ENCODE peak calls at places on chromosomes 5 and 9, in five cellular contexts. One of them, this sample, is unnamed.

GRCh38 chr9:109098221-109098959 is 21.4 kb downstream of the TMEM245 start:
- DNase-seq in GM12865: peak; percentile 37
- DNase-seq in NB4: no peak
- DNase-seq in epithelial cell of esophagus: peak; percentile 34
- DNase-seq in foreskin fibroblast: peak; percentile 65
- DNase-seq in this sample: no peak

GRCh38 chr9:135246248-135247173 is 159.0 kb downstream of the OLFM1 start:
- DNase-seq in epithelial cell of esophagus: no peak
- DNase-seq in foreskin fibroblast: no peak
- DNase-seq in NB4: no peak
- DNase-seq in GM12865: no peak
- DNase-seq in this sample: no peak

GRCh38 chr9:72476617-72477375 is 44.6 kb upstream of the TMC1 start:
- DNase-seq in foreskin fibroblast: peak; percentile 88
- DNase-seq in epithelial cell of esophagus: peak; percentile 99
- DNase-seq in GM12865: no peak
- DNase-seq in NB4: peak; percentile 40
- DNase-seq in this sample: no peak

GRCh38 chr5:73997936-73998335 is 371.9 kb downstream of the ARHGEF28 start:
- DNase-seq in foreskin fibroblast: no peak
- DNase-seq in NB4: no peak
- DNase-seq in epithelial cell of esophagus: peak; percentile 47
- DNase-seq in GM12865: no peak
- DNase-seq in this sample: no peak

GRCh38 chr5:41068169-41068568 is 3.0 kb downstream of the MROH2B start:
- DNase-seq in foreskin fibroblast: no peak
- DNase-seq in GM12865: no peak
- DNase-seq in epithelial cell of esophagus: no peak
- DNase-seq in NB4: no peak
- DNase-seq in this sample: no peak

GRCh38 chr9:130846487-130847305 is 11.6 kb downstream of the ABL1 start:
- DNase-seq in GM12865: no peak
- DNase-seq in foreskin fibroblast: peak; percentile 86
- DNase-seq in epithelial cell of esophagus: peak; percentile 39
- DNase-seq in NB4: no peak
- DNase-seq in this sample: peak; percentile 52

GRCh38 chr5:61229416-61229815 is 67.1 kb upstream of the SMIM15 start:
- DNase-seq in NB4: no peak
- DNase-seq in foreskin fibroblast: peak; percentile 3
- DNase-seq in GM12865: peak; percentile 5
- DNase-seq in epithelial cell of esophagus: no peak
- DNase-seq in this sample: no peak

GRCh38 chr9:82606761-82607382 is 456.1 kb downstream of the RASEF start:
- DNase-seq in NB4: peak; percentile 62
- DNase-seq in foreskin fibroblast: peak; percentile 87
- DNase-seq in GM12865: peak; percentile 54
- DNase-seq in epithelial cell of esophagus: peak; percentile 74
- DNase-seq in this sample: no peak

GRCh38 chr9:71106992-71107391 is 14.4 kb downstream of the TRPM3 start:
- DNase-seq in GM12865: no peak
- DNase-seq in foreskin fibroblast: no peak
- DNase-seq in NB4: no peak
- DNase-seq in epithelial cell of esophagus: no peak
- DNase-seq in this sample: no peak

GRCh38 chr9:14214693-14215092 is 99.2 kb downstream of the NFIB start:
- DNase-seq in NB4: no peak
- DNase-seq in epithelial cell of esophagus: peak; percentile 56
- DNase-seq in foreskin fibroblast: no peak
- DNase-seq in GM12865: no peak
- DNase-seq in this sample: no peak

GRCh38 chr5:51382759-51383493 is at the start of gene ISL1:
- DNase-seq in foreskin fibroblast: peak; percentile 99
- DNase-seq in NB4: no peak
- DNase-seq in GM12865: no peak
- DNase-seq in epithelial cell of esophagus: peak; percentile 98
- DNase-seq in this sample: no peak

GRCh38 chr9:137013571-137013940 is 14.5 kb downstream of the ABCA2 start:
- DNase-seq in foreskin fibroblast: no peak
- DNase-seq in epithelial cell of esophagus: no peak
- DNase-seq in NB4: no peak
- DNase-seq in GM12865: no peak
- DNase-seq in this sample: no peak

GRCh38 chr5:168219515-168220410 is 71.7 kb upstream of the WWC1 start:
- DNase-seq in foreskin fibroblast: peak; percentile 75
- DNase-seq in NB4: peak; percentile 63
- DNase-seq in epithelial cell of esophagus: peak; percentile 72
- DNase-seq in GM12865: peak; percentile 83
- DNase-seq in this sample: no peak

GRCh38 chr9:133960568-133961129 is 31.5 kb downstream of the VAV2 start:
- DNase-seq in epithelial cell of esophagus: peak; percentile 40
- DNase-seq in NB4: peak; percentile 44
- DNase-seq in foreskin fibroblast: no peak
- DNase-seq in GM12865: no peak
- DNase-seq in this sample: no peak

GRCh38 chr5:40879163-40879942 is 29.9 kb upstream of the C7 start:
- DNase-seq in epithelial cell of esophagus: peak; percentile 25
- DNase-seq in foreskin fibroblast: peak; percentile 48
- DNase-seq in NB4: peak; percentile 44
- DNase-seq in GM12865: peak; percentile 20
- DNase-seq in this sample: no peak

GRCh38 chr9:106862115-106862945 is 636 bp upstream of the ZNF462 start:
- DNase-seq in epithelial cell of esophagus: peak; percentile 68
- DNase-seq in GM12865: no peak
- DNase-seq in NB4: no peak
- DNase-seq in foreskin fibroblast: peak; percentile 64
- DNase-seq in this sample: no peak

GRCh38 chr9:35604578-35605335 is at the start of gene TESK1:
- DNase-seq in foreskin fibroblast: peak; percentile 84
- DNase-seq in epithelial cell of esophagus: peak; percentile 83
- DNase-seq in GM12865: peak; percentile 92
- DNase-seq in NB4: peak; percentile 87
- DNase-seq in this sample: no peak

GRCh38 chr5:116814656-116815055 is 240.0 kb upstream of the SEMA6A start:
- DNase-seq in epithelial cell of esophagus: no peak
- DNase-seq in NB4: no peak
- DNase-seq in GM12865: no peak
- DNase-seq in foreskin fibroblast: no peak
- DNase-seq in this sample: no peak

GRCh38 chr9:7121055-7121454 is 363.3 kb downstream of the KDM4C start:
- DNase-seq in epithelial cell of esophagus: no peak
- DNase-seq in GM12865: peak; percentile 36
- DNase-seq in NB4: peak; percentile 72
- DNase-seq in foreskin fibroblast: no peak
- DNase-seq in this sample: no peak

GRCh38 chr9:112173489-112174222 is 1.4 kb downstream of the SUSD1 start:
- DNase-seq in GM12865: no peak
- DNase-seq in NB4: no peak
- DNase-seq in foreskin fibroblast: no peak
- DNase-seq in epithelial cell of esophagus: no peak
- DNase-seq in this sample: no peak

GRCh38 chr9:114258866-114259799 is 63.8 kb upstream of the ORM1 start:
- DNase-seq in NB4: no peak
- DNase-seq in GM12865: no peak
- DNase-seq in epithelial cell of esophagus: no peak
- DNase-seq in foreskin fibroblast: no peak
- DNase-seq in this sample: no peak

GRCh38 chr5:123610665-123611406 is 98.9 kb downstream of the CSNK1G3 start:
- DNase-seq in foreskin fibroblast: peak; percentile 79
- DNase-seq in NB4: peak; percentile 66
- DNase-seq in epithelial cell of esophagus: peak; percentile 72
- DNase-seq in GM12865: peak; percentile 79
- DNase-seq in this sample: no peak

GRCh38 chr9:104322581-104322980 is 181.5 kb upstream of the OR13F1 start:
- DNase-seq in epithelial cell of esophagus: no peak
- DNase-seq in foreskin fibroblast: no peak
- DNase-seq in GM12865: no peak
- DNase-seq in NB4: no peak
- DNase-seq in this sample: no peak

GRCh38 chr5:150289551-150290390 is at the start of gene CAMK2A:
- DNase-seq in NB4: no peak
- DNase-seq in epithelial cell of esophagus: peak; percentile 25
- DNase-seq in GM12865: peak; percentile 7
- DNase-seq in foreskin fibroblast: no peak
- DNase-seq in this sample: peak; percentile 79

GRCh38 chr5:180704362-180704761 is 35.5 kb downstream of the OR2Y1 start:
- DNase-seq in epithelial cell of esophagus: peak; percentile 27
- DNase-seq in GM12865: no peak
- DNase-seq in foreskin fibroblast: peak; percentile 16
- DNase-seq in NB4: no peak
- DNase-seq in this sample: no peak

GRCh38 chr5:91382530-91383026 is 539 bp downstream of the ARRDC3 start:
- DNase-seq in epithelial cell of esophagus: peak; percentile 50
- DNase-seq in NB4: peak; percentile 67
- DNase-seq in GM12865: peak; percentile 64
- DNase-seq in foreskin fibroblast: peak; percentile 55
- DNase-seq in this sample: no peak

GRCh38 chr9:33151601-33152000 is 15.5 kb downstream of the B4GALT1 start:
- DNase-seq in GM12865: no peak
- DNase-seq in NB4: peak; percentile 66
- DNase-seq in foreskin fibroblast: no peak
- DNase-seq in epithelial cell of esophagus: no peak
- DNase-seq in this sample: no peak

GRCh38 chr5:119316116-119316515 is 39.7 kb upstream of the TNFAIP8 start:
- DNase-seq in foreskin fibroblast: no peak
- DNase-seq in GM12865: no peak
- DNase-seq in NB4: no peak
- DNase-seq in epithelial cell of esophagus: no peak
- DNase-seq in this sample: no peak

GRCh38 chr5:4905674-4906528 is 234.2 kb upstream of the ADAMTS16 start:
- DNase-seq in NB4: no peak
- DNase-seq in GM12865: no peak
- DNase-seq in foreskin fibroblast: no peak
- DNase-seq in epithelial cell of esophagus: no peak
- DNase-seq in this sample: peak; percentile 55

GRCh38 chr9:130940693-130941576 is 1.9 kb upstream of the FIBCD1 start:
- DNase-seq in GM12865: peak; percentile 71
- DNase-seq in epithelial cell of esophagus: peak; percentile 95
- DNase-seq in NB4: peak; percentile 59
- DNase-seq in foreskin fibroblast: peak; percentile 66
- DNase-seq in this sample: peak; percentile 67

GRCh38 chr5:109412981-109413402 is 3.2 kb upstream of the PJA2 start:
- DNase-seq in epithelial cell of esophagus: no peak
- DNase-seq in NB4: peak; percentile 60
- DNase-seq in GM12865: peak; percentile 13
- DNase-seq in foreskin fibroblast: no peak
- DNase-seq in this sample: no peak

GRCh38 chr9:135711411-135711810 is 9.4 kb downstream of the KCNT1 start:
- DNase-seq in epithelial cell of esophagus: no peak
- DNase-seq in NB4: no peak
- DNase-seq in foreskin fibroblast: no peak
- DNase-seq in GM12865: no peak
- DNase-seq in this sample: no peak

GRCh38 chr5:7873216-7873615 is 4.3 kb downstream of the MTRR start:
- DNase-seq in GM12865: peak; percentile 62
- DNase-seq in NB4: no peak
- DNase-seq in epithelial cell of esophagus: no peak
- DNase-seq in foreskin fibroblast: no peak
- DNase-seq in this sample: no peak

GRCh38 chr5:141914154-141914743 is 9.4 kb upstream of the DELE1 start:
- DNase-seq in epithelial cell of esophagus: no peak
- DNase-seq in NB4: peak; percentile 69
- DNase-seq in GM12865: no peak
- DNase-seq in foreskin fibroblast: peak; percentile 50
- DNase-seq in this sample: peak; percentile 65
- H3K4me3 ChIP-seq in epithelial cell of esophagus: no peak overlapping the region
- H3K4me3 ChIP-seq in NB4: peak overlapping the region; percentile 34
- H3K4me3 ChIP-seq in GM12865: no peak overlapping the region
- H3K4me3 ChIP-seq in foreskin fibroblast: peak overlapping the region; percentile 34
- H3K4me3 ChIP-seq in this sample: peak overlapping the region; percentile 51

GRCh38 chr5:69492391-69493234 is at the start of gene OCLN:
- DNase-seq in foreskin fibroblast: peak; percentile 51
- DNase-seq in epithelial cell of esophagus: peak; percentile 92
- DNase-seq in NB4: peak; percentile 50
- DNase-seq in GM12865: peak; percentile 84
- DNase-seq in this sample: no peak

GRCh38 chr5:69491027-69491426 is 1.6 kb upstream of the OCLN start:
- DNase-seq in GM12865: no peak
- DNase-seq in foreskin fibroblast: no peak
- DNase-seq in epithelial cell of esophagus: no peak
- DNase-seq in NB4: no peak
- DNase-seq in this sample: no peak

GRCh38 chr5:69494481-69494880 is 1.9 kb downstream of the OCLN start:
- DNase-seq in epithelial cell of esophagus: no peak
- DNase-seq in GM12865: no peak
- DNase-seq in NB4: no peak
- DNase-seq in foreskin fibroblast: no peak
- DNase-seq in this sample: no peak

GRCh38 chr5:69493235-69493925 is 790 bp downstream of the OCLN start:
- DNase-seq in epithelial cell of esophagus: peak; percentile 58
- DNase-seq in NB4: peak; percentile 55
- DNase-seq in GM12865: peak; percentile 81
- DNase-seq in foreskin fibroblast: peak; percentile 63
- DNase-seq in this sample: peak; percentile 9

GRCh38 chr5:69491838-69492390 is 676 bp upstream of the OCLN start:
- DNase-seq in GM12865: no peak
- DNase-seq in foreskin fibroblast: peak; percentile 35
- DNase-seq in epithelial cell of esophagus: no peak
- DNase-seq in NB4: no peak
- DNase-seq in this sample: no peak
- H3K4me3 ChIP-seq in GM12865: peak overlapping the region; percentile 85
- H3K4me3 ChIP-seq in foreskin fibroblast: peak overlapping the region; percentile 62
- H3K4me3 ChIP-seq in epithelial cell of esophagus: peak overlapping the region; percentile 71
- H3K4me3 ChIP-seq in NB4: no peak overlapping the region
- H3K4me3 ChIP-seq in this sample: peak overlapping the region; percentile 77

GRCh38 chr5:135228236-135228635 is 170.8 kb downstream of the MACROH2A1 start:
- DNase-seq in NB4: no peak
- DNase-seq in epithelial cell of esophagus: no peak
- DNase-seq in GM12865: no peak
- DNase-seq in foreskin fibroblast: no peak
- DNase-seq in this sample: no peak
- H3K4me3 ChIP-seq in NB4: no peak overlapping the region
- H3K4me3 ChIP-seq in epithelial cell of esophagus: no peak overlapping the region
- H3K4me3 ChIP-seq in GM12865: no peak overlapping the region
- H3K4me3 ChIP-seq in foreskin fibroblast: no peak overlapping the region
- H3K4me3 ChIP-seq in this sample: no peak overlapping the region

GRCh38 chr9:23379842-23380241 is 446.2 kb downstream of the ELAVL2 start:
- DNase-seq in NB4: no peak
- DNase-seq in epithelial cell of esophagus: peak; percentile 3
- DNase-seq in GM12865: no peak
- DNase-seq in foreskin fibroblast: no peak
- DNase-seq in this sample: no peak

GRCh38 chr9:23375511-23375910 is 450.5 kb downstream of the ELAVL2 start:
- DNase-seq in epithelial cell of esophagus: no peak
- DNase-seq in foreskin fibroblast: no peak
- DNase-seq in NB4: no peak
- DNase-seq in GM12865: no peak
- DNase-seq in this sample: no peak

GRCh38 chr9:23382418-23382817 is 443.6 kb downstream of the ELAVL2 start:
- DNase-seq in foreskin fibroblast: no peak
- DNase-seq in GM12865: no peak
- DNase-seq in epithelial cell of esophagus: no peak
- DNase-seq in NB4: no peak
- DNase-seq in this sample: no peak

GRCh38 chr9:23380821-23381220 is 445.2 kb downstream of the ELAVL2 start:
- DNase-seq in NB4: no peak
- DNase-seq in epithelial cell of esophagus: peak; percentile 45
- DNase-seq in GM12865: no peak
- DNase-seq in foreskin fibroblast: no peak
- DNase-seq in this sample: no peak
- H3K4me3 ChIP-seq in NB4: no peak overlapping the region
- H3K4me3 ChIP-seq in epithelial cell of esophagus: no peak overlapping the region
- H3K4me3 ChIP-seq in GM12865: no peak overlapping the region
- H3K4me3 ChIP-seq in foreskin fibroblast: no peak overlapping the region
- H3K4me3 ChIP-seq in this sample: no peak overlapping the region

This sample was measured in dorsolateral prefrontal cortex.